ENCODE peak calls at places on chromosomes 1 and 21, in nine cellular contexts. One of them, this sample, is unnamed.

GRCh38 chr1:244414543-244414942 is 37.2 kb downstream of the ADSS2 start:
- DNase-seq in colonic mucosa: no peak
- DNase-seq in sigmoid colon: no peak
- DNase-seq in WTC11: no peak
- DNase-seq in pancreas: no peak
- DNase-seq in nephron progenitor cell: no peak
- DNase-seq in HFF-Myc: peak
- DNase-seq in uterus: no peak
- DNase-seq in A549: no peak
- DNase-seq in this sample: no peak

GRCh38 chr1:174556392-174556791 is 108.6 kb downstream of the GPR52 start:
- DNase-seq in colonic mucosa: no peak
- DNase-seq in HFF-Myc: no peak
- DNase-seq in sigmoid colon: no peak
- DNase-seq in pancreas: no peak
- DNase-seq in WTC11: no peak
- DNase-seq in A549: no peak
- DNase-seq in nephron progenitor cell: no peak
- DNase-seq in uterus: no peak
- DNase-seq in this sample: no peak

GRCh38 chr21:42558846-42559245 is 45.2 kb downstream of the SLC37A1 start:
- DNase-seq in nephron progenitor cell: no peak
- DNase-seq in A549: no peak
- DNase-seq in uterus: peak
- DNase-seq in colonic mucosa: no peak
- DNase-seq in pancreas: no peak
- DNase-seq in sigmoid colon: peak
- DNase-seq in HFF-Myc: no peak
- DNase-seq in WTC11: peak
- DNase-seq in this sample: no peak

GRCh38 chr21:36678538-36678937 is 20.4 kb upstream of the SIM2 start:
- DNase-seq in sigmoid colon: no peak
- DNase-seq in uterus: no peak
- DNase-seq in nephron progenitor cell: no peak
- DNase-seq in pancreas: no peak
- DNase-seq in colonic mucosa: no peak
- DNase-seq in HFF-Myc: no peak
- DNase-seq in WTC11: no peak
- DNase-seq in A549: no peak
- DNase-seq in this sample: no peak

GRCh38 chr1:17661546-17662157 is 93.5 kb upstream of the ACTL8 start:
- DNase-seq in nephron progenitor cell: peak
- DNase-seq in HFF-Myc: no peak
- DNase-seq in A549: peak
- DNase-seq in WTC11: peak
- DNase-seq in uterus: peak
- DNase-seq in sigmoid colon: peak
- DNase-seq in colonic mucosa: peak
- DNase-seq in pancreas: no peak
- DNase-seq in this sample: peak

GRCh38 chr1:115496904-115497527 is 144.8 kb upstream of the VANGL1 start:
- DNase-seq in uterus: no peak
- DNase-seq in sigmoid colon: no peak
- DNase-seq in colonic mucosa: no peak
- DNase-seq in WTC11: no peak
- DNase-seq in nephron progenitor cell: no peak
- DNase-seq in HFF-Myc: no peak
- DNase-seq in pancreas: no peak
- DNase-seq in A549: peak
- DNase-seq in this sample: no peak

GRCh38 chr1:228276901-228277490 is 69.2 kb downstream of the OBSCN start:
- DNase-seq in HFF-Myc: no peak
- DNase-seq in colonic mucosa: no peak
- DNase-seq in nephron progenitor cell: no peak
- DNase-seq in A549: no peak
- DNase-seq in uterus: no peak
- DNase-seq in pancreas: peak
- DNase-seq in sigmoid colon: peak
- DNase-seq in WTC11: no peak
- DNase-seq in this sample: peak

GRCh38 chr1:1063945-1064831 is 9.9 kb downstream of the RNF223 start:
- DNase-seq in nephron progenitor cell: peak
- DNase-seq in A549: peak
- DNase-seq in uterus: peak
- DNase-seq in WTC11: peak
- DNase-seq in sigmoid colon: no peak
- DNase-seq in colonic mucosa: peak
- DNase-seq in pancreas: no peak
- DNase-seq in HFF-Myc: peak
- DNase-seq in this sample: peak

GRCh38 chr1:232629250-232630046 is 485 bp downstream of the SIPA1L2 start:
- DNase-seq in sigmoid colon: peak
- DNase-seq in HFF-Myc: no peak
- DNase-seq in pancreas: peak
- DNase-seq in A549: peak
- DNase-seq in nephron progenitor cell: peak
- DNase-seq in uterus: peak
- DNase-seq in WTC11: peak
- DNase-seq in colonic mucosa: peak
- DNase-seq in this sample: peak

GRCh38 chr1:202161151-202162048 is 998 bp upstream of the PTPN7 start:
- DNase-seq in A549: no peak
- DNase-seq in HFF-Myc: no peak
- DNase-seq in sigmoid colon: no peak
- DNase-seq in uterus: no peak
- DNase-seq in colonic mucosa: no peak
- DNase-seq in pancreas: no peak
- DNase-seq in nephron progenitor cell: no peak
- DNase-seq in WTC11: no peak
- DNase-seq in this sample: no peak

GRCh38 chr1:206685749-206686485 is 1.2 kb downstream of the MAPKAPK2 start:
- DNase-seq in A549: peak
- DNase-seq in HFF-Myc: no peak
- DNase-seq in colonic mucosa: peak
- DNase-seq in nephron progenitor cell: peak
- DNase-seq in sigmoid colon: peak
- DNase-seq in WTC11: peak
- DNase-seq in pancreas: peak
- DNase-seq in uterus: peak
- DNase-seq in this sample: no peak

GRCh38 chr1:206854401-206855129 is 10.9 kb upstream of the IL20 start:
- DNase-seq in HFF-Myc: no peak
- DNase-seq in A549: no peak
- DNase-seq in WTC11: no peak
- DNase-seq in colonic mucosa: no peak
- DNase-seq in nephron progenitor cell: no peak
- DNase-seq in uterus: no peak
- DNase-seq in pancreas: no peak
- DNase-seq in sigmoid colon: no peak
- DNase-seq in this sample: no peak

GRCh38 chr1:181149326-181150000 is 61.0 kb downstream of the IER5 start:
- DNase-seq in pancreas: no peak
- DNase-seq in sigmoid colon: peak
- DNase-seq in colonic mucosa: no peak
- DNase-seq in uterus: no peak
- DNase-seq in WTC11: peak
- DNase-seq in HFF-Myc: no peak
- DNase-seq in nephron progenitor cell: no peak
- DNase-seq in A549: no peak
- DNase-seq in this sample: no peak

GRCh38 chr1:13517193-13517812 is 3.5 kb upstream of the LRRC38 start:
- DNase-seq in sigmoid colon: no peak
- DNase-seq in HFF-Myc: no peak
- DNase-seq in WTC11: peak
- DNase-seq in pancreas: no peak
- DNase-seq in A549: peak
- DNase-seq in colonic mucosa: peak
- DNase-seq in nephron progenitor cell: peak
- DNase-seq in uterus: no peak
- DNase-seq in this sample: no peak

GRCh38 chr1:27132624-27133023 is 22.3 kb downstream of the SLC9A1 start:
- DNase-seq in colonic mucosa: no peak
- DNase-seq in pancreas: no peak
- DNase-seq in HFF-Myc: no peak
- DNase-seq in nephron progenitor cell: no peak
- DNase-seq in WTC11: no peak
- DNase-seq in sigmoid colon: no peak
- DNase-seq in uterus: no peak
- DNase-seq in A549: no peak
- DNase-seq in this sample: no peak

GRCh38 chr1:156130578-156130942 is 16.0 kb downstream of the LMNA start:
- DNase-seq in WTC11: no peak
- DNase-seq in pancreas: no peak
- DNase-seq in uterus: no peak
- DNase-seq in nephron progenitor cell: no peak
- DNase-seq in sigmoid colon: no peak
- DNase-seq in colonic mucosa: no peak
- DNase-seq in A549: no peak
- DNase-seq in HFF-Myc: no peak
- DNase-seq in this sample: no peak
- TF ChIP-seq CTCF in WTC11: peak
- TF ChIP-seq CTCF in pancreas: peak
- TF ChIP-seq CTCF in uterus: no peak
- TF ChIP-seq CTCF in nephron progenitor cell: no peak
- TF ChIP-seq CTCF in sigmoid colon: no peak
- TF ChIP-seq CTCF in colonic mucosa: no peak
- TF ChIP-seq CTCF in A549: no peak
- TF ChIP-seq CTCF in HFF-Myc: no peak
- TF ChIP-seq CTCF in this sample: no peak

GRCh38 chr1:91398291-91398690 is 6.3 kb downstream of the HFM1 start:
- DNase-seq in pancreas: no peak
- DNase-seq in nephron progenitor cell: no peak
- DNase-seq in uterus: no peak
- DNase-seq in WTC11: no peak
- DNase-seq in colonic mucosa: no peak
- DNase-seq in A549: no peak
- DNase-seq in sigmoid colon: no peak
- DNase-seq in HFF-Myc: no peak
- DNase-seq in this sample: no peak

GRCh38 chr1:91404151-91405012 is at the start of gene HFM1:
- DNase-seq in WTC11: peak
- DNase-seq in pancreas: peak
- DNase-seq in A549: peak
- DNase-seq in HFF-Myc: no peak
- DNase-seq in sigmoid colon: peak
- DNase-seq in nephron progenitor cell: peak
- DNase-seq in colonic mucosa: peak
- DNase-seq in uterus: peak
- DNase-seq in this sample: peak

GRCh38 chr1:91397605-91398004 is 7.0 kb downstream of the HFM1 start:
- DNase-seq in HFF-Myc: no peak
- DNase-seq in pancreas: no peak
- DNase-seq in colonic mucosa: no peak
- DNase-seq in WTC11: no peak
- DNase-seq in uterus: no peak
- DNase-seq in sigmoid colon: no peak
- DNase-seq in A549: no peak
- DNase-seq in nephron progenitor cell: no peak
- DNase-seq in this sample: no peak

GRCh38 chr1:91400133-91400725 is 4.4 kb downstream of the HFM1 start:
- DNase-seq in uterus: no peak
- DNase-seq in A549: peak
- DNase-seq in HFF-Myc: no peak
- DNase-seq in pancreas: no peak
- DNase-seq in WTC11: peak
- DNase-seq in nephron progenitor cell: no peak
- DNase-seq in colonic mucosa: no peak
- DNase-seq in sigmoid colon: no peak
- DNase-seq in this sample: no peak

GRCh38 chr1:91402023-91402422 is 2.6 kb downstream of the HFM1 start:
- DNase-seq in sigmoid colon: no peak
- DNase-seq in WTC11: no peak
- DNase-seq in nephron progenitor cell: no peak
- DNase-seq in A549: peak
- DNase-seq in uterus: no peak
- DNase-seq in HFF-Myc: no peak
- DNase-seq in pancreas: no peak
- DNase-seq in colonic mucosa: no peak
- DNase-seq in this sample: no peak
- TF ChIP-seq CTCF in sigmoid colon: peak
- TF ChIP-seq CTCF in WTC11: no peak
- TF ChIP-seq CTCF in nephron progenitor cell: peak
- TF ChIP-seq CTCF in A549: peak
- TF ChIP-seq CTCF in uterus: no peak
- TF ChIP-seq CTCF in HFF-Myc: no peak
- TF ChIP-seq CTCF in pancreas: peak
- TF ChIP-seq CTCF in colonic mucosa: peak
- TF ChIP-seq CTCF in this sample: no peak

DNA sequence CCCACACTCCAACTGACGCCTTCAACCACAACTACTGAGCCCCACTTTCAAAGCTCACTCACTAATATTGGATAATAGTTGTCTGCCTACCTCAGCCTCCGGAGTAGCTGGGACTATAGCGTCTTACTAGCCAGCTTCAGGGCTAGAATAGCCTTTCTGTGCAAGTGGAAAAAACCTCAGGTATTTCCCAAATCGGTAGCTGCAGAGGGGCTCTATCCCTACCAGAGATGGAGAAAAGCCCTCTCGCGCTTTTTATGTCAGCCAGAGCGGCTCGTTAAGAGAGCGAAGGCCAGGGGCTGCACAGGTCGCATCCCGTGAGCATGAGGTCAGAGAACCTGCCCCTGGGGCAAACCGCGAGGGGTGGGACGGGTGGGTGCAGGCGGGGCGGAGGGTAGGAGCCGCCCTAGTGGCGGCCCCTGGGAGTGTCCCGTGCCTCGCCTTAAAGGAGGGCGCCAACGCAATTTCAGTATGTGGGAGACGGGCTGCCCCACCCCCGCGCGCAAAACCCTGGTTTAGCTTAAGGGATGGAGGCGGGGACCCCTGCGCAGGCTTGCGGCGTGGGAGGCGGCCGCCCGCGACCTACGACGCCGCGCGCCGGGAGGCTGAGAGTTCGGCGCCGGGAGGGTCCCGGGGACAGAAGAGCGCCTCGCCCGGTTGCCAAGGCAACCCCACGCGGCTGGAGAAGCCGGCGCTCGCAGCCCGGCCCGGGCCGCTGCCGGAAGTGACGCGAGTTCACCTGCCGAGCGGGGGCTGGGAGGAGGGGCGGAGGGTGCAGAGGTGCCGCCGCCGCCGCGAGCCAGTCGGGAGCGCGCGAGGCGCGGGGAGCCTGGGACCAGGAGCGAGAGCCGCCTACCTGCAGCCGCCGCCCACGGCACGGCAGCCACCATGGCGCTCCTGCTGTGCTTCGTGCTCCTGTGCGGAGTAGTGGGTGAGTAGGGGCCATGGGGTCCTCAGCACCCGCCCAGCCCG is at the start of gene CXADR:
- DNase-seq in HFF-Myc: no peak
- DNase-seq in A549: peak
- DNase-seq in pancreas: peak
- DNase-seq in colonic mucosa: peak
- DNase-seq in uterus: peak
- DNase-seq in WTC11: peak
- DNase-seq in nephron progenitor cell: peak
- DNase-seq in sigmoid colon: no peak
- DNase-seq in this sample: peak
- TF ChIP-seq CTCF in HFF-Myc: peak
- TF ChIP-seq CTCF in A549: peak
- TF ChIP-seq CTCF in pancreas: peak
- TF ChIP-seq CTCF in colonic mucosa: peak
- TF ChIP-seq CTCF in uterus: no peak
- TF ChIP-seq CTCF in WTC11: peak
- TF ChIP-seq CTCF in nephron progenitor cell: peak
- TF ChIP-seq CTCF in sigmoid colon: peak
- TF ChIP-seq CTCF in this sample: no peak

GRCh38 chr1:3258431-3259003 is 189.5 kb downstream of the PRDM16 start:
- DNase-seq in nephron progenitor cell: no peak
- DNase-seq in WTC11: no peak
- DNase-seq in HFF-Myc: no peak
- DNase-seq in A549: no peak
- DNase-seq in uterus: no peak
- DNase-seq in sigmoid colon: no peak
- DNase-seq in pancreas: peak
- DNase-seq in colonic mucosa: no peak
- DNase-seq in this sample: no peak
- TF ChIP-seq CTCF in nephron progenitor cell: no peak
- TF ChIP-seq CTCF in WTC11: no peak
- TF ChIP-seq CTCF in HFF-Myc: no peak
- TF ChIP-seq CTCF in A549: no peak
- TF ChIP-seq CTCF in uterus: no peak
- TF ChIP-seq CTCF in sigmoid colon: no peak
- TF ChIP-seq CTCF in pancreas: no peak
- TF ChIP-seq CTCF in colonic mucosa: no peak
- TF ChIP-seq CTCF in this sample: no peak

This sample was measured in activated B cell treated with CpG ODN at 0.5 μM for 24 hours.